ENCODE peak calls at places on chromosome 12, in seven cellular contexts. W is A549, T is K562, V is heart left ventricle, E is gastrocnemius medialis, I is IMR-90, Z is Peyer's patch. X is an unnamed sample.

GRCh38 chr12:39272934-39273770 is 169.8 kb downstream of the KIF21A start:
- DNase-seq in W (peak; percentile 4), T (peak; percentile 51), V (no peak), E (no peak), I (peak; percentile 3), Z (no peak), X (peak; percentile 31)

GRCh38 chr12:11798856-11799530 is 149.5 kb downstream of the ETV6 start:
- DNase-seq in W (no peak), T (peak; percentile 19), V (peak; percentile 51), E (no peak), I (peak; percentile 88), Z (no peak), X (no peak)

GRCh38 chr12:59182191-59182590 is 261.9 kb upstream of the LRIG3 start:
- DNase-seq in W (no peak), T (no peak), V (no peak), E (no peak), I (no peak), Z (no peak), X (no peak)

GRCh38 chr12:47856721-47857575 is 37.2 kb upstream of the HDAC7 start:
- DNase-seq in W (no peak), T (no peak), V (no peak), E (no peak), I (no peak), Z (no peak), X (no peak)

GRCh38 chr12:122097641-122098364 is 19.2 kb downstream of the MLXIP start:
- DNase-seq in W (peak; percentile 56), T (peak; percentile 86), V (no peak), E (peak; percentile 59), I (peak; percentile 44), Z (no peak), X (peak; percentile 99)

GRCh38 chr12:121925361-121925725 is 7.0 kb downstream of the CFAP251 start:
- DNase-seq in W (no peak), T (no peak), V (no peak), E (no peak), I (peak; percentile 83), Z (no peak), X (no peak)

GRCh38 chr12:49635656-49636055 is 12.3 kb downstream of the PRPF40B start:
- DNase-seq in W (no peak), T (no peak), V (no peak), E (no peak), I (no peak), Z (no peak), X (no peak)

GRCh38 chr12:82855872-82856271 is 169.2 kb downstream of the TMTC2 start:
- DNase-seq in W (no peak), T (no peak), V (no peak), E (no peak), I (no peak), Z (no peak), X (no peak)

GRCh38 chr12:23380419-23381100 is 568.9 kb downstream of the SOX5 start:
- DNase-seq in W (no peak), T (no peak), V (no peak), E (no peak), I (no peak), Z (no peak), X (no peak)

GRCh38 chr12:30573145-30573544 is 122.5 kb downstream of the IPO8 start:
- DNase-seq in W (no peak), T (no peak), V (no peak), E (no peak), I (no peak), Z (no peak), X (no peak)

GRCh38 chr12:91183565-91183964 is 948 bp upstream of the DCN start:
- DNase-seq in W (no peak), T (no peak), V (no peak), E (no peak), I (peak; percentile 19), Z (no peak), X (no peak)

GRCh38 chr12:72368719-72369505 is 96.7 kb downstream of the TRHDE start:
- DNase-seq in W (no peak), T (no peak), V (no peak), E (no peak), I (peak; percentile 20), Z (no peak), X (no peak)

GRCh38 chr12:84492381-84492883 is 420.2 kb downstream of the SLC6A15 start:
- DNase-seq in W (no peak), T (no peak), V (no peak), E (no peak), I (no peak), Z (no peak), X (no peak)

GRCh38 chr12:80230068-80230467 is 130.7 kb downstream of the OTOGL start:
- DNase-seq in W (no peak), T (no peak), V (no peak), E (no peak), I (no peak), Z (no peak), X (no peak)

GRCh38 chr12:117125275-117125613 is 26.0 kb upstream of the TESC start:
- DNase-seq in W (no peak), T (no peak), V (no peak), E (no peak), I (peak; percentile 24), Z (no peak), X (no peak)

GRCh38 chr12:91413591-91413990 is 231.0 kb upstream of the DCN start:
- DNase-seq in W (no peak), T (no peak), V (no peak), E (no peak), I (no peak), Z (no peak), X (no peak)

GRCh38 chr12:62799126-62799736 is 135.7 kb downstream of the PPM1H start:
- DNase-seq in W (peak; percentile 60), T (peak; percentile 84), V (peak; percentile 51), E (no peak), I (peak; percentile 72), Z (peak; percentile 47), X (peak; percentile 58)

GRCh38 chr12:127343941-127344340 is 923.0 kb upstream of the TMEM132C start:
- DNase-seq in W (no peak), T (no peak), V (no peak), E (no peak), I (no peak), Z (no peak), X (no peak)

GRCh38 chr12:51056242-51056641 is 8.1 kb downstream of the LETMD1 start:
- DNase-seq in W (no peak), T (no peak), V (no peak), E (peak; percentile 80), I (peak; percentile 54), Z (no peak), X (no peak)

GRCh38 chr12:23930599-23930998 is 18.9 kb downstream of the SOX5 start:
- DNase-seq in W (no peak), T (no peak), V (no peak), E (no peak), I (no peak), Z (no peak), X (no peak)

GRCh38 chr12:129531004-129531403 is 372.8 kb downstream of the TMEM132D start:
- DNase-seq in W (no peak), T (no peak), V (no peak), E (no peak), I (no peak), Z (no peak), X (no peak)

GRCh38 chr12:108649126-108649525 is 15.4 kb upstream of the SELPLG start:
- DNase-seq in W (no peak), T (no peak), V (no peak), E (no peak), I (peak; percentile 75), Z (no peak), X (no peak)

GRCh38 chr12:108649668-108650067 is 16.0 kb upstream of the SELPLG start:
- DNase-seq in W (no peak), T (no peak), V (no peak), E (no peak), I (peak; percentile 94), Z (no peak), X (no peak)

GRCh38 chr12:108647936-108648287 is 14.2 kb upstream of the SELPLG start:
- DNase-seq in W (no peak), T (no peak), V (no peak), E (no peak), I (no peak), Z (no peak), X (no peak)

GRCh38 chr12:108647199-108647935 is 13.7 kb upstream of the SELPLG start:
- DNase-seq in W (no peak), T (no peak), V (no peak), E (no peak), I (no peak), Z (no peak), X (no peak)

DNA sequence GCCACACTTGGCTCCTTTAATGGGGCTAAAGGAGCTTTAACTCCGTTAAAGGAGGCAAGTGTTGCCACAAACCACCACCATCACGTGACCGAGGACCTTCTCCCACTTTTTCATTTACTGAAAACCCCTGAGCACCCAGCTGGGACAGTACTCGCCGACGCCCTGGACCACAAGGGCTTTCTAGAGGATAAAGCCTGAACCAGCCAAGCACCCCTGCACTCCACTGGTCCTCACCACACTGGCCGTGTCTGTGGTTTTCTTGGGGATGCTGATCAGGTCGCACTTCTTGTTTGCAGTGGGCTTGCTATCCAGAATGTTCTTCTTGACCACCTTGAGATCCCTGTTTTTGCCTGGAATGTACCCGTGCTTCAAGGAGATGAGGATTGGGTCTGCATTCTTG is 14.7 kb upstream of the SELPLG start:
- DNase-seq in W (no peak), T (no peak), V (no peak), E (no peak), I (no peak), Z (no peak), X (no peak)
- TF ChIP-seq POLR2A in W (no peak), T (no peak), V (no peak), E (no peak), I (no peak), Z (no peak), X (no peak)

GRCh38 chr12:108126212-108126611 is 2.9 kb upstream of the WSCD2 start:
- DNase-seq in W (no peak), T (no peak), V (no peak), E (no peak), I (no peak), Z (no peak), X (no peak)
- TF ChIP-seq POLR2A in W (no peak), T (no peak), V (no peak), E (no peak), I (no peak), Z (no peak), X (no peak)

GRCh38 chr12:104329697-104330096 is 26.2 kb downstream of the EID3 start:
- DNase-seq in W (no peak), T (no peak), V (no peak), E (no peak), I (no peak), Z (no peak), X (no peak)
- TF ChIP-seq POLR2A in W (no peak), T (no peak), V (no peak), E (no peak), I (no peak), Z (no peak), X (no peak)

GRCh38 chr12:101743242-101743641 is 4.0 kb upstream of the SYCP3 start:
- DNase-seq in W (no peak), T (no peak), V (no peak), E (no peak), I (no peak), Z (no peak), X (no peak)

GRCh38 chr12:101740980-101741379 is 1.7 kb upstream of the SYCP3 start:
- DNase-seq in W (no peak), T (no peak), V (no peak), E (no peak), I (no peak), Z (no peak), X (no peak)

GRCh38 chr12:101737476-101737875 is 1.8 kb downstream of the SYCP3 start:
- DNase-seq in W (no peak), T (no peak), V (no peak), E (no peak), I (no peak), Z (no peak), X (no peak)

GRCh38 chr12:101740566-101740965 is 1.3 kb upstream of the SYCP3 start:
- DNase-seq in W (no peak), T (no peak), V (no peak), E (no peak), I (no peak), Z (no peak), X (no peak)

GRCh38 chr12:101738920-101739665 is at the start of gene SYCP3:
- DNase-seq in W (no peak), T (no peak), V (no peak), E (no peak), I (no peak), Z (no peak), X (no peak)
- TF ChIP-seq POLR2A in W (no peak), T (no peak), V (no peak), E (no peak), I (no peak), Z (no peak), X (no peak)